ENCODE peak calls at places on chromosomes 2 and 18, in seven cellular contexts. P is amniotic stem cell; U is brain pericyte; S is H54; R is stimulated activated naive B cell treated with anti-CD40 and anti-IgM and Interleukin-4, amounts not matched to agents 10 μg/mL and 1 μg/mL and 100 μg/mL, for 72 hours; M is ACHN; L is NCI-H1092 treated with DMSO at 0.1 percent for 48 hours. Z is an unnamed sample.

GRCh38 chr2:176285321-176285720 is 16.1 kb downstream of the MTX2 start:
- DNase-seq in M (peak; percentile 10), U (no peak), L (no peak), R (no peak), P (no peak), S (no peak), Z (no peak)

GRCh38 chr2:240874715-240875227 is 6.1 kb downstream of the AGXT start:
- DNase-seq in U (no peak), M (no peak), L (no peak), R (no peak), S (no peak), P (no peak), Z (no peak)

GRCh38 chr18:36522503-36522902 is 225.0 kb downstream of the FHOD3 start:
- DNase-seq in L (no peak), S (no peak), U (no peak), M (no peak), P (no peak), R (no peak), Z (no peak)

GRCh38 chr2:84956334-84957297 is 14.3 kb upstream of the KCMF1 start:
- DNase-seq in S (no peak), R (no peak), P (no peak), U (no peak), M (no peak), L (no peak), Z (no peak)

GRCh38 chr2:234970467-234970866 is 18.6 kb downstream of the SH3BP4 start:
- DNase-seq in U (no peak), R (no peak), S (no peak), M (no peak), L (no peak), P (no peak), Z (no peak)

GRCh38 chr2:218465987-218466633 is 47.2 kb downstream of the VIL1 start:
- DNase-seq in S (no peak), P (peak; percentile 9), M (peak; percentile 30), L (no peak), U (peak; percentile 7), R (no peak), Z (peak; percentile 9)

GRCh38 chr18:63298393-63299015 is 21.1 kb downstream of the BCL2 start:
- DNase-seq in U (no peak), R (no peak), S (no peak), M (no peak), P (no peak), L (no peak), Z (no peak)

GRCh38 chr18:24315170-24315569 is 82.5 kb downstream of the OSBPL1A start:
- DNase-seq in S (no peak), M (no peak), P (no peak), R (no peak), U (no peak), L (no peak), Z (no peak)

GRCh38 chr2:149357058-149357457 is 26.7 kb downstream of the LYPD6 start:
- DNase-seq in R (no peak), M (no peak), S (no peak), L (no peak), U (no peak), P (no peak), Z (no peak)

GRCh38 chr2:46564811-46565241 is 85.5 kb downstream of the TMEM247 start:
- DNase-seq in R (no peak), P (no peak), M (no peak), L (no peak), S (no peak), U (no peak), Z (no peak)

GRCh38 chr18:13551841-13552733 is 174.3 kb downstream of the FAM210A start:
- DNase-seq in M (no peak), U (no peak), P (no peak), S (no peak), R (no peak), L (no peak), Z (no peak)

GRCh38 chr2:215904101-215904500 is 109.2 kb downstream of the MREG start:
- DNase-seq in M (peak; percentile 54), L (no peak), S (no peak), P (no peak), R (no peak), U (no peak), Z (no peak)

GRCh38 chr2:96065381-96065930 is 30.7 kb upstream of the GPAT2 start:
- DNase-seq in S (no peak), L (no peak), R (no peak), P (no peak), M (no peak), U (no peak), Z (no peak)

GRCh38 chr2:240139011-240139441 is 1.4 kb downstream of the OTOS start:
- DNase-seq in R (no peak), P (no peak), S (no peak), M (no peak), L (no peak), U (no peak), Z (no peak)

GRCh38 chr18:37161491-37161890 is 332.6 kb downstream of the KIAA1328 start:
- DNase-seq in L (no peak), M (no peak), P (no peak), R (no peak), S (no peak), U (no peak), Z (no peak)

GRCh38 chr2:60659026-60659425 is 97.0 kb upstream of the PAPOLG start:
- DNase-seq in P (no peak), U (no peak), R (no peak), L (no peak), S (no peak), M (no peak), Z (no peak)

Z was measured in glomerular endothelial cell.